ENCODE peak calls at places on chromosomes 1 and 21, in eight cellular contexts. One of them, this sample, is unnamed.

GRCh38 chr21:33011462-33011861 is 14.3 kb upstream of the OLIG2 start:
- DNase-seq in Calu3: peak; percentile 12
- DNase-seq in HEK293T: no peak
- DNase-seq in uterus: no peak
- DNase-seq in frontal cortex: no peak
- DNase-seq in foreskin fibroblast: peak; percentile 80
- DNase-seq in heart left ventricle: no peak
- DNase-seq in NCI-H1092: no peak
- DNase-seq in this sample: no peak

GRCh38 chr1:19337289-19337688 is 25.2 kb downstream of the SLC66A1 start:
- DNase-seq in frontal cortex: no peak
- DNase-seq in uterus: no peak
- DNase-seq in HEK293T: no peak
- DNase-seq in heart left ventricle: no peak
- DNase-seq in Calu3: peak; percentile 32
- DNase-seq in foreskin fibroblast: no peak
- DNase-seq in NCI-H1092: no peak
- DNase-seq in this sample: no peak

GRCh38 chr21:39660596-39660995 is 47.9 kb downstream of the B3GALT5 start:
- DNase-seq in HEK293T: no peak
- DNase-seq in NCI-H1092: peak; percentile 51
- DNase-seq in frontal cortex: no peak
- DNase-seq in Calu3: peak; percentile 53
- DNase-seq in uterus: peak; percentile 59
- DNase-seq in foreskin fibroblast: peak; percentile 83
- DNase-seq in heart left ventricle: peak; percentile 73
- DNase-seq in this sample: no peak

GRCh38 chr1:215835951-215836350 is 268.8 kb downstream of the KCTD3 start:
- DNase-seq in NCI-H1092: no peak
- DNase-seq in uterus: no peak
- DNase-seq in HEK293T: no peak
- DNase-seq in heart left ventricle: no peak
- DNase-seq in Calu3: no peak
- DNase-seq in foreskin fibroblast: peak; percentile 6
- DNase-seq in frontal cortex: no peak
- DNase-seq in this sample: no peak

GRCh38 chr1:18149113-18149641 is 41.6 kb downstream of the IGSF21 start:
- DNase-seq in HEK293T: peak; percentile 25
- DNase-seq in Calu3: no peak
- DNase-seq in uterus: no peak
- DNase-seq in NCI-H1092: peak; percentile 72
- DNase-seq in heart left ventricle: no peak
- DNase-seq in foreskin fibroblast: no peak
- DNase-seq in frontal cortex: no peak
- DNase-seq in this sample: peak; percentile 54

GRCh38 chr1:5950201-5950895 is 41.9 kb downstream of the NPHP4 start:
- DNase-seq in Calu3: no peak
- DNase-seq in heart left ventricle: no peak
- DNase-seq in NCI-H1092: no peak
- DNase-seq in frontal cortex: no peak
- DNase-seq in foreskin fibroblast: no peak
- DNase-seq in HEK293T: no peak
- DNase-seq in uterus: no peak
- DNase-seq in this sample: no peak

GRCh38 chr1:12692967-12693782 is 22.7 kb upstream of the AADACL3 start:
- DNase-seq in frontal cortex: no peak
- DNase-seq in heart left ventricle: no peak
- DNase-seq in uterus: no peak
- DNase-seq in HEK293T: no peak
- DNase-seq in foreskin fibroblast: no peak
- DNase-seq in NCI-H1092: no peak
- DNase-seq in Calu3: no peak
- DNase-seq in this sample: no peak

GRCh38 chr1:10980094-10980577 is 32.3 kb upstream of the TARDBP start:
- DNase-seq in NCI-H1092: no peak
- DNase-seq in Calu3: peak; percentile 82
- DNase-seq in HEK293T: no peak
- DNase-seq in frontal cortex: peak; percentile 60
- DNase-seq in uterus: peak; percentile 20
- DNase-seq in foreskin fibroblast: peak; percentile 46
- DNase-seq in heart left ventricle: peak; percentile 76
- DNase-seq in this sample: peak; percentile 87

GRCh38 chr1:178057863-178058576 is 35.9 kb upstream of the RASAL2 start:
- DNase-seq in heart left ventricle: peak; percentile 72
- DNase-seq in uterus: peak; percentile 70
- DNase-seq in NCI-H1092: no peak
- DNase-seq in foreskin fibroblast: peak; percentile 37
- DNase-seq in Calu3: no peak
- DNase-seq in frontal cortex: no peak
- DNase-seq in HEK293T: no peak
- DNase-seq in this sample: no peak

GRCh38 chr1:186985889-186986491 is 157.2 kb downstream of the PLA2G4A start:
- DNase-seq in uterus: no peak
- DNase-seq in HEK293T: peak; percentile 55
- DNase-seq in foreskin fibroblast: peak; percentile 39
- DNase-seq in NCI-H1092: peak; percentile 43
- DNase-seq in heart left ventricle: no peak
- DNase-seq in frontal cortex: peak; percentile 15
- DNase-seq in Calu3: peak; percentile 35
- DNase-seq in this sample: peak; percentile 49

GRCh38 chr1:154961497-154962237 is at the start of gene PYGO2:
- DNase-seq in frontal cortex: peak; percentile 92
- DNase-seq in NCI-H1092: peak; percentile 53
- DNase-seq in Calu3: peak; percentile 91
- DNase-seq in heart left ventricle: peak; percentile 86
- DNase-seq in uterus: peak; percentile 69
- DNase-seq in foreskin fibroblast: peak; percentile 78
- DNase-seq in HEK293T: peak; percentile 87
- DNase-seq in this sample: peak; percentile 90

GRCh38 chr1:228865613-228866320 is 130.5 kb downstream of the RHOU start:
- DNase-seq in foreskin fibroblast: no peak
- DNase-seq in NCI-H1092: peak; percentile 20
- DNase-seq in Calu3: no peak
- DNase-seq in uterus: no peak
- DNase-seq in HEK293T: no peak
- DNase-seq in frontal cortex: no peak
- DNase-seq in heart left ventricle: no peak
- DNase-seq in this sample: peak; percentile 85

GRCh38 chr1:53376742-53377437 is 49.0 kb upstream of the LRP8 start:
- DNase-seq in HEK293T: no peak
- DNase-seq in NCI-H1092: no peak
- DNase-seq in uterus: no peak
- DNase-seq in frontal cortex: no peak
- DNase-seq in heart left ventricle: peak; percentile 13
- DNase-seq in foreskin fibroblast: no peak
- DNase-seq in Calu3: no peak
- DNase-seq in this sample: peak; percentile 79

GRCh38 chr1:117312453-117313138 is 54.7 kb upstream of the MAN1A2 start:
- DNase-seq in heart left ventricle: no peak
- DNase-seq in NCI-H1092: no peak
- DNase-seq in foreskin fibroblast: peak; percentile 17
- DNase-seq in uterus: no peak
- DNase-seq in Calu3: no peak
- DNase-seq in HEK293T: peak; percentile 68
- DNase-seq in frontal cortex: no peak
- DNase-seq in this sample: peak; percentile 7

GRCh38 chr1:33377013-33377412 is 53.9 kb downstream of the PHC2 start:
- DNase-seq in heart left ventricle: no peak
- DNase-seq in Calu3: no peak
- DNase-seq in HEK293T: no peak
- DNase-seq in foreskin fibroblast: no peak
- DNase-seq in frontal cortex: no peak
- DNase-seq in uterus: no peak
- DNase-seq in NCI-H1092: no peak
- DNase-seq in this sample: no peak

GRCh38 chr1:160085686-160086089 is 4.3 kb downstream of the KCNJ9 start:
- DNase-seq in HEK293T: peak; percentile 93
- DNase-seq in heart left ventricle: peak; percentile 84
- DNase-seq in NCI-H1092: peak; percentile 62
- DNase-seq in foreskin fibroblast: peak; percentile 54
- DNase-seq in frontal cortex: peak; percentile 87
- DNase-seq in Calu3: peak; percentile 84
- DNase-seq in uterus: peak; percentile 60
- DNase-seq in this sample: peak; percentile 89

GRCh38 chr1:11473635-11474034 is 5.3 kb upstream of the DISP3 start:
- DNase-seq in NCI-H1092: no peak
- DNase-seq in HEK293T: peak; percentile 50
- DNase-seq in uterus: no peak
- DNase-seq in foreskin fibroblast: peak; percentile 4
- DNase-seq in frontal cortex: no peak
- DNase-seq in Calu3: peak; percentile 18
- DNase-seq in heart left ventricle: no peak
- DNase-seq in this sample: peak; percentile 74

GRCh38 chr1:179095924-179096323 is 14.1 kb downstream of the TOR3A start:
- DNase-seq in Calu3: no peak
- DNase-seq in HEK293T: no peak
- DNase-seq in heart left ventricle: no peak
- DNase-seq in uterus: no peak
- DNase-seq in foreskin fibroblast: no peak
- DNase-seq in NCI-H1092: no peak
- DNase-seq in frontal cortex: no peak
- DNase-seq in this sample: no peak

GRCh38 chr1:1677718-1678580 is 14.6 kb downstream of the SLC35E2B start:
- DNase-seq in frontal cortex: no peak
- DNase-seq in Calu3: no peak
- DNase-seq in HEK293T: no peak
- DNase-seq in uterus: no peak
- DNase-seq in NCI-H1092: no peak
- DNase-seq in heart left ventricle: peak; percentile 57
- DNase-seq in foreskin fibroblast: no peak
- DNase-seq in this sample: peak; percentile 83

GRCh38 chr1:39187276-39188046 is 17.0 kb upstream of the MACF1 start:
- DNase-seq in foreskin fibroblast: no peak
- DNase-seq in uterus: no peak
- DNase-seq in heart left ventricle: no peak
- DNase-seq in frontal cortex: no peak
- DNase-seq in HEK293T: no peak
- DNase-seq in NCI-H1092: no peak
- DNase-seq in Calu3: no peak
- DNase-seq in this sample: no peak

GRCh38 chr1:27891196-27891889 is 19.0 kb downstream of the THEMIS2 start:
- DNase-seq in frontal cortex: no peak
- DNase-seq in uterus: no peak
- DNase-seq in NCI-H1092: no peak
- DNase-seq in HEK293T: no peak
- DNase-seq in heart left ventricle: peak; percentile 36
- DNase-seq in foreskin fibroblast: no peak
- DNase-seq in Calu3: no peak
- DNase-seq in this sample: peak; percentile 90

GRCh38 chr1:25550155-25550506 is 6.7 kb downstream of the LDLRAP1 start:
- DNase-seq in heart left ventricle: no peak
- DNase-seq in NCI-H1092: no peak
- DNase-seq in foreskin fibroblast: no peak
- DNase-seq in Calu3: no peak
- DNase-seq in frontal cortex: no peak
- DNase-seq in HEK293T: no peak
- DNase-seq in uterus: no peak
- DNase-seq in this sample: no peak

GRCh38 chr21:41768371-41769042 is 1.7 kb upstream of the RIPK4 start:
- DNase-seq in Calu3: peak; percentile 73
- DNase-seq in uterus: no peak
- DNase-seq in foreskin fibroblast: peak; percentile 81
- DNase-seq in frontal cortex: no peak
- DNase-seq in NCI-H1092: peak; percentile 14
- DNase-seq in HEK293T: no peak
- DNase-seq in heart left ventricle: no peak
- DNase-seq in this sample: peak; percentile 55

GRCh38 chr1:212207822-212208520 is 77.2 kb upstream of the PPP2R5A start:
- DNase-seq in heart left ventricle: no peak
- DNase-seq in Calu3: no peak
- DNase-seq in uterus: no peak
- DNase-seq in NCI-H1092: no peak
- DNase-seq in frontal cortex: no peak
- DNase-seq in foreskin fibroblast: no peak
- DNase-seq in HEK293T: no peak
- DNase-seq in this sample: no peak

GRCh38 chr21:27359141-27359540 is 392.3 kb upstream of the ADAMTS5 start:
- DNase-seq in foreskin fibroblast: peak; percentile 26
- DNase-seq in frontal cortex: no peak
- DNase-seq in Calu3: no peak
- DNase-seq in heart left ventricle: no peak
- DNase-seq in uterus: no peak
- DNase-seq in HEK293T: no peak
- DNase-seq in NCI-H1092: no peak
- DNase-seq in this sample: no peak

GRCh38 chr1:151472852-151473731 is 13.8 kb upstream of the POGZ start:
- DNase-seq in NCI-H1092: no peak
- DNase-seq in foreskin fibroblast: peak; percentile 39
- DNase-seq in heart left ventricle: peak; percentile 41
- DNase-seq in frontal cortex: peak; percentile 58
- DNase-seq in uterus: peak; percentile 66
- DNase-seq in HEK293T: no peak
- DNase-seq in Calu3: peak; percentile 48
- DNase-seq in this sample: no peak

GRCh38 chr1:110672001-110672752 is 2.6 kb downstream of the KCNA3 start:
- DNase-seq in foreskin fibroblast: peak; percentile 71
- DNase-seq in uterus: peak; percentile 24
- DNase-seq in NCI-H1092: peak; percentile 29
- DNase-seq in Calu3: no peak
- DNase-seq in frontal cortex: no peak
- DNase-seq in heart left ventricle: peak; percentile 22
- DNase-seq in HEK293T: peak; percentile 32
- DNase-seq in this sample: peak; percentile 76

GRCh38 chr1:205440476-205441317 is 15.1 kb downstream of the BLACAT1 start:
- DNase-seq in heart left ventricle: no peak
- DNase-seq in uterus: peak; percentile 43
- DNase-seq in Calu3: peak; percentile 96
- DNase-seq in foreskin fibroblast: no peak
- DNase-seq in HEK293T: peak; percentile 41
- DNase-seq in NCI-H1092: no peak
- DNase-seq in frontal cortex: no peak
- DNase-seq in this sample: peak; percentile 87

GRCh38 chr1:199220046-199220445 is 581.2 kb downstream of the PTPRC start:
- DNase-seq in heart left ventricle: no peak
- DNase-seq in frontal cortex: no peak
- DNase-seq in foreskin fibroblast: no peak
- DNase-seq in Calu3: no peak
- DNase-seq in NCI-H1092: no peak
- DNase-seq in HEK293T: no peak
- DNase-seq in uterus: no peak
- DNase-seq in this sample: no peak

GRCh38 chr1:36400514-36400824 is 2.8 kb upstream of the LSM10 start:
- DNase-seq in foreskin fibroblast: no peak
- DNase-seq in heart left ventricle: no peak
- DNase-seq in frontal cortex: no peak
- DNase-seq in HEK293T: no peak
- DNase-seq in NCI-H1092: no peak
- DNase-seq in Calu3: no peak
- DNase-seq in uterus: no peak
- DNase-seq in this sample: no peak